ENCODE peak calls at places on chromosomes 1 and 21, in eight cellular contexts. T, B, L, N, W, V, K and M are unnamed samples.

GRCh38 chr21:33668180-33668579 is 25.9 kb downstream of the ITSN1 start:
- DNase-seq in T (no peak), B (no peak), L (no peak), N (no peak), W (peak; percentile 24), V (no peak), K (no peak), M (no peak)

GRCh38 chr1:26285366-26286063 is 5.6 kb downstream of the SH3BGRL3 start:
- DNase-seq in T (peak; percentile 34), B (peak; percentile 45), L (no peak), N (no peak), W (no peak), V (peak; percentile 52), K (peak; percentile 66), M (no peak)

GRCh38 chr1:17765444-17766411 is 10.6 kb downstream of the ACTL8 start:
- DNase-seq in T (peak; percentile 9), B (peak; percentile 15), L (no peak), N (no peak), W (peak; percentile 93), V (no peak), K (peak; percentile 44), M (no peak)

GRCh38 chr1:213194383-213194782 is 143.3 kb downstream of the RPS6KC1 start:
- DNase-seq in T (no peak), B (no peak), L (no peak), N (no peak), W (no peak), V (no peak), K (no peak), M (no peak)

GRCh38 chr21:45225041-45225740 is 62.5 kb downstream of the POFUT2 start:
- DNase-seq in T (no peak), B (no peak), L (no peak), N (no peak), W (no peak), V (no peak), K (no peak), M (no peak)

GRCh38 chr1:101235696-101236545 is 898 bp upstream of the S1PR1 start:
- DNase-seq in T (peak; percentile 33), B (no peak), L (peak; percentile 83), N (no peak), W (no peak), V (peak; percentile 76), K (peak; percentile 22), M (peak; percentile 95)

GRCh38 chr1:67332653-67333529 is 25.2 kb downstream of the IL12RB2 start:
- DNase-seq in T (no peak), B (no peak), L (no peak), N (no peak), W (no peak), V (no peak), K (no peak), M (peak; percentile 53)

GRCh38 chr1:26477446-26478152 is 5.4 kb downstream of the HMGN2 start:
- DNase-seq in T (no peak), B (no peak), L (no peak), N (no peak), W (no peak), V (no peak), K (no peak), M (no peak)

GRCh38 chr1:220803401-220804201 is 16.9 kb downstream of the MTARC1 start:
- DNase-seq in T (peak; percentile 44), B (peak; percentile 51), L (peak; percentile 59), N (peak; percentile 32), W (peak; percentile 48), V (no peak), K (no peak), M (no peak)

GRCh38 chr1:237863234-237863633 is 27.5 kb downstream of the ZP4 start:
- DNase-seq in T (no peak), B (no peak), L (no peak), N (no peak), W (no peak), V (no peak), K (no peak), M (no peak)

GRCh38 chr1:244918422-244919319 is 54.3 kb upstream of the HNRNPU start:
- DNase-seq in T (peak; percentile 15), B (peak; percentile 47), L (peak; percentile 38), N (peak; percentile 28), W (peak; percentile 11), V (peak; percentile 41), K (peak; percentile 70), M (no peak)

GRCh38 chr1:226063362-226064167 is 1.0 kb downstream of the H3-3A start:
- DNase-seq in T (peak; percentile 29), B (peak; percentile 52), L (peak; percentile 67), N (peak; percentile 73), W (peak; percentile 25), V (peak; percentile 71), K (peak; percentile 29), M (no peak)

GRCh38 chr1:214720561-214720960 is 117.6 kb downstream of the CENPF start:
- DNase-seq in T (no peak), B (no peak), L (no peak), N (no peak), W (no peak), V (no peak), K (no peak), M (no peak)

GRCh38 chr1:24122776-24123175 is 10.8 kb upstream of the MYOM3 start:
- DNase-seq in T (no peak), B (no peak), L (no peak), N (no peak), W (no peak), V (no peak), K (no peak), M (no peak)

GRCh38 chr1:56866656-56867055 is 12.1 kb downstream of the C8A start:
- DNase-seq in T (no peak), B (no peak), L (no peak), N (no peak), W (peak; percentile 37), V (no peak), K (no peak), M (no peak)

GRCh38 chr1:2416403-2416802 is 4.0 kb upstream of the PEX10 start:
- DNase-seq in T (peak; percentile 66), B (no peak), L (no peak), N (no peak), W (no peak), V (no peak), K (no peak), M (no peak)

GRCh38 chr21:34198232-34199120 is 125.1 kb downstream of the MRPS6 start:
- DNase-seq in T (no peak), B (no peak), L (no peak), N (no peak), W (no peak), V (peak; percentile 18), K (no peak), M (no peak)

GRCh38 chr1:93844262-93845045 is 34.6 kb downstream of the DNTTIP2 start:
- DNase-seq in T (peak; percentile 35), B (peak; percentile 45), L (peak; percentile 83), N (peak; percentile 66), W (peak; percentile 76), V (peak; percentile 69), K (no peak), M (peak; percentile 39)

DNA sequence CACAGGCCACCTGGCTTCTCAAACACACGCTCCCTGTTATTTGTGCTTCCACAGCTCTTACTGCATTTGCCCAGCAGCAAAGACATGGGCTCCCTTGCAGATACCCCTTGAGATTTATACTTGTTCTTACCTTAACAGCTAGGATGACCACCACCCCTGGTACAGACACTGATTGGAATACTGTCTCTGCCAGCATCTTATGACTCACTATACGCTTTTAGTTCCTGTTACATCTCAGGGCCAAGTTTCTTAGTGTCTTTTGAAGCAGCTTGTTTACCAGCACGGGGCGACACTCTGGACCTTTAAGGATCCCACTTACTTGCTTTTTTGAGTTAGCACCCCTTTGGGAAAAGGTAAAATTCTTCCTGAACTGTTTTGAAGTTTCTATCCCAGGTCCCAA is 874.8 kb downstream of the KCNT2 start:
- DNase-seq in T (no peak), B (no peak), L (no peak), N (no peak), W (no peak), V (no peak), K (no peak), M (no peak)
- H3K4me3 ChIP-seq in T (no peak overlapping the region), B (no peak overlapping the region), L (no peak overlapping the region), N (no peak overlapping the region), W (no peak overlapping the region), V (no peak overlapping the region), K (no peak overlapping the region), M (no peak overlapping the region)

DNA sequence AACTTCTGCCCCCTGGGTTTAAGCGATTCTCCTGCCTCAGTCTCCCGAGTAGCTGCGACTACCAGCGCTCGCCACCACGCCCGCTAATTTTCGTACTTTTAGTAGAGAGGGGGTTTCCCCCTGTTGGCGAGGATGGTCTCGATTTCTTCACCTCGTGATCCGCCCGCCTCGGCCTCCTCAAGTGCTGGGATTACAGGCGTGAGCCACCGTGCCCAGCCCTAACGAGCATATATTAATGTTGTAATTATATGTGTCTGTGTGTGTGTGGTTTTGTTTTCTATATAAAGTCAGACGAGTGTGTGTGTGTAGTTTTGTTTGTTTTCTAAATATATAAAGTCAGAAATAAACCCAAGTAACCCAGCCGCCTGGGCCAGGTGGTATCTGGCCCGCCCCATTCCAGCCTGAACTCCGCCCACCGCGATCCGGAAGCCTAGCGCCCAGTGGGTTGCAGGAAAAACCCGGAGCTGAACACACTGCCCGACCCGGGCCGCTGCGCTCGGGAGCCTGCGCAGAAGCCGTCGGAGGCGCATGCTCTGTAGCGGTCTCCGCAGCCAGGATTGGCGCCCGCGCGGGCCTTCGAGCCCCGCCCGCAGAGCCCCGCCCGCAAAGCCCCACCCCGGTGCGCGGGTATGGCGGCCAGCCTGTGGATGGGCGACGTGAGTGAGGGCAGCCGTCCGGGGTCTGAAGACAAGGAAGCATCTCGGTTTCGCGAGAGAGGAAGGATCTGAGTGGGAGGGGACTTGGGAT is at the start of gene TRNAU1AP:
- DNase-seq in T (peak; percentile 97), B (peak; percentile 97), L (peak; percentile 98), N (peak; percentile 99), W (peak; percentile 92), V (peak; percentile 97), K (peak; percentile 95), M (peak; percentile 87)
- TF ChIP-seq CTCF in T (no peak), B (no peak), L (no peak), N (no peak), W (no peak), V (no peak), K (no peak), M (no peak)

DNA sequence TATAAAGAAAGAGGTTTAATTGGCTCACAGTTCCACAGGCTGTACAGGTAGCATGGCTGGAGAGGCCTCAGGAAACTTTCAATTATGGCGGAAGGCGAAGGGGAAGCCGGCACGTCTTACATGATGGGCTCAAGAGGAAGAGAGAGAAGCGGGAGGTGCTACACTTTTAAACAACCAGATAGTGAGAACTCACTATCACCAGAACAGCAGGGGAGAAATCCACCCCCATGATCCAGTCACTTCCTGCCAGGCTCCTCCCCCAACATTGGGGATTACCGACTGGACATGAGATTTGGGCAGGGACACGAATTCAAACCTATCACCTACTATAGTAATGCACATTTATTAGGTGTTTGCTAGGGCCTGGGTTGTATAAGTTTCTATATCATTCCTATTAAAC is 117.8 kb downstream of the ZMYM4 start:
- DNase-seq in T (no peak), B (no peak), L (no peak), N (no peak), W (no peak), V (no peak), K (no peak), M (no peak)
- H3K4me3 ChIP-seq in T (no peak overlapping the region), B (no peak overlapping the region), L (no peak overlapping the region), N (no peak overlapping the region), W (no peak overlapping the region), V (no peak overlapping the region), K (no peak overlapping the region), M (no peak overlapping the region)

DNA sequence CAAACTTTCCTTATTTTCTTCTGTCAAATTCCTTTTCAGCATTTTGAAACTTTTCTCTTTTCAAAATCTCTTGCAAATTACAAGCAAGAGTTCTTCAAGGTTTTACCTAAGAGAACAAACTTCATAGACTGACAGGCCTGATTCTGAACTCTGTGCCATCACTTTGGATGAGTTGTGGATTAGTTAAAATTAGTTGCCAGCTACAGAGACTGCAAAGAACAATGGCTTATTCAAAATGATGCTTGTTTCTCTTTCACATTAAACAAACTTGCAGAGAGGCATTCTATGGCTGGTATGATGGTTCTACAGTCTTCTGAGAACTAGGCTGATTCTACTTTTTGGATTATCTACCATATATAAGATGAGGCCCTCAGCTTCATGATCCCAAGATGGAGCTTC is 3.8 kb downstream of the LRRC8B start:
- DNase-seq in T (no peak), B (no peak), L (no peak), N (no peak), W (no peak), V (no peak), K (no peak), M (no peak)
- TF ChIP-seq CTCF in T (no peak), B (no peak), L (no peak), N (no peak), W (no peak), V (no peak), K (no peak), M (no peak)